ENCODE peak calls at places on chromosomes 2 and 18, in seven cellular contexts. One of them, this sample, is unnamed.

GRCh38 chr2:101699191-101699938 is 1.9 kb downstream of the MAP4K4 start:
- DNase-seq in erythroblast: no peak
- DNase-seq in sigmoid colon: no peak
- DNase-seq in gastrocnemius medialis: no peak
- DNase-seq in breast epithelium: no peak
- DNase-seq in endothelial cell of umbilical vein: peak; percentile 53
- DNase-seq in transverse colon: no peak
- DNase-seq in this sample: no peak

GRCh38 chr2:121694398-121695178 is 42.1 kb downstream of the NIFK start:
- DNase-seq in erythroblast: no peak
- DNase-seq in sigmoid colon: peak; percentile 37
- DNase-seq in gastrocnemius medialis: no peak
- DNase-seq in breast epithelium: no peak
- DNase-seq in endothelial cell of umbilical vein: no peak
- DNase-seq in transverse colon: no peak
- DNase-seq in this sample: no peak

GRCh38 chr2:106944220-106944619 is 58.3 kb upstream of the ST6GAL2 start:
- DNase-seq in erythroblast: no peak
- DNase-seq in sigmoid colon: no peak
- DNase-seq in gastrocnemius medialis: no peak
- DNase-seq in breast epithelium: no peak
- DNase-seq in endothelial cell of umbilical vein: no peak
- DNase-seq in transverse colon: no peak
- DNase-seq in this sample: no peak

GRCh38 chr2:113240915-113241911 is 37.5 kb downstream of the PAX8 start:
- DNase-seq in erythroblast: no peak
- DNase-seq in sigmoid colon: peak; percentile 87
- DNase-seq in gastrocnemius medialis: peak; percentile 93
- DNase-seq in breast epithelium: peak; percentile 58
- DNase-seq in endothelial cell of umbilical vein: peak; percentile 93
- DNase-seq in transverse colon: peak; percentile 52
- DNase-seq in this sample: no peak

GRCh38 chr18:36769611-36770314 is 59.0 kb downstream of the TPGS2 start:
- DNase-seq in erythroblast: peak; percentile 64
- DNase-seq in sigmoid colon: no peak
- DNase-seq in gastrocnemius medialis: peak; percentile 37
- DNase-seq in breast epithelium: no peak
- DNase-seq in endothelial cell of umbilical vein: no peak
- DNase-seq in transverse colon: no peak
- DNase-seq in this sample: no peak

GRCh38 chr18:27227721-27228120 is 42.6 kb upstream of the CHST9 start:
- DNase-seq in erythroblast: no peak
- DNase-seq in sigmoid colon: no peak
- DNase-seq in gastrocnemius medialis: no peak
- DNase-seq in breast epithelium: no peak
- DNase-seq in endothelial cell of umbilical vein: no peak
- DNase-seq in transverse colon: no peak
- DNase-seq in this sample: no peak

GRCh38 chr18:55908790-55909408 is 320.9 kb upstream of the TCF4 start:
- DNase-seq in erythroblast: no peak
- DNase-seq in sigmoid colon: no peak
- DNase-seq in gastrocnemius medialis: no peak
- DNase-seq in breast epithelium: no peak
- DNase-seq in endothelial cell of umbilical vein: no peak
- DNase-seq in transverse colon: no peak
- DNase-seq in this sample: no peak

GRCh38 chr2:75065402-75066008 is 107.1 kb downstream of the POLE4 start:
- DNase-seq in erythroblast: no peak
- DNase-seq in sigmoid colon: no peak
- DNase-seq in gastrocnemius medialis: no peak
- DNase-seq in breast epithelium: no peak
- DNase-seq in endothelial cell of umbilical vein: peak; percentile 21
- DNase-seq in transverse colon: no peak
- DNase-seq in this sample: no peak

GRCh38 chr2:217890445-217890844 is 112.3 kb downstream of the TNS1 start:
- DNase-seq in erythroblast: no peak
- DNase-seq in sigmoid colon: peak; percentile 90
- DNase-seq in gastrocnemius medialis: peak; percentile 92
- DNase-seq in breast epithelium: no peak
- DNase-seq in endothelial cell of umbilical vein: peak; percentile 63
- DNase-seq in transverse colon: no peak
- DNase-seq in this sample: no peak

GRCh38 chr2:173298536-173299097 is 56.1 kb upstream of the CDCA7 start:
- DNase-seq in erythroblast: peak; percentile 3
- DNase-seq in sigmoid colon: no peak
- DNase-seq in gastrocnemius medialis: no peak
- DNase-seq in breast epithelium: no peak
- DNase-seq in endothelial cell of umbilical vein: no peak
- DNase-seq in transverse colon: no peak
- DNase-seq in this sample: no peak

GRCh38 chr18:56516769-56517168 is 121.6 kb downstream of the TXNL1 start:
- DNase-seq in erythroblast: no peak
- DNase-seq in sigmoid colon: no peak
- DNase-seq in gastrocnemius medialis: peak; percentile 37
- DNase-seq in breast epithelium: no peak
- DNase-seq in endothelial cell of umbilical vein: no peak
- DNase-seq in transverse colon: no peak
- DNase-seq in this sample: no peak

GRCh38 chr2:42135381-42136312 is 33.5 kb upstream of the EML4 start:
- DNase-seq in erythroblast: no peak
- DNase-seq in sigmoid colon: no peak
- DNase-seq in gastrocnemius medialis: no peak
- DNase-seq in breast epithelium: no peak
- DNase-seq in endothelial cell of umbilical vein: no peak
- DNase-seq in transverse colon: no peak
- DNase-seq in this sample: no peak

GRCh38 chr2:13578547-13578946 is 861.8 kb downstream of the TRIB2 start:
- DNase-seq in erythroblast: no peak
- DNase-seq in sigmoid colon: no peak
- DNase-seq in gastrocnemius medialis: no peak
- DNase-seq in breast epithelium: no peak
- DNase-seq in endothelial cell of umbilical vein: no peak
- DNase-seq in transverse colon: no peak
- DNase-seq in this sample: no peak

GRCh38 chr2:113283704-113284284 is 5.1 kb upstream of the PAX8 start:
- DNase-seq in erythroblast: no peak
- DNase-seq in sigmoid colon: peak; percentile 82
- DNase-seq in gastrocnemius medialis: peak; percentile 64
- DNase-seq in breast epithelium: peak; percentile 88
- DNase-seq in endothelial cell of umbilical vein: peak; percentile 45
- DNase-seq in transverse colon: peak; percentile 50
- DNase-seq in this sample: no peak

GRCh38 chr2:60046529-60046928 is 506.9 kb downstream of the BCL11A start:
- DNase-seq in erythroblast: no peak
- DNase-seq in sigmoid colon: no peak
- DNase-seq in gastrocnemius medialis: no peak
- DNase-seq in breast epithelium: no peak
- DNase-seq in endothelial cell of umbilical vein: no peak
- DNase-seq in transverse colon: no peak
- DNase-seq in this sample: no peak

GRCh38 chr2:25797607-25798488 is 80.4 kb downstream of the ASXL2 start:
- DNase-seq in erythroblast: no peak
- DNase-seq in sigmoid colon: no peak
- DNase-seq in gastrocnemius medialis: no peak
- DNase-seq in breast epithelium: no peak
- DNase-seq in endothelial cell of umbilical vein: no peak
- DNase-seq in transverse colon: no peak
- DNase-seq in this sample: no peak

GRCh38 chr2:9896216-9896615 is 52.9 kb downstream of the TAF1B start:
- DNase-seq in erythroblast: no peak
- DNase-seq in sigmoid colon: no peak
- DNase-seq in gastrocnemius medialis: no peak
- DNase-seq in breast epithelium: no peak
- DNase-seq in endothelial cell of umbilical vein: no peak
- DNase-seq in transverse colon: no peak
- DNase-seq in this sample: no peak

GRCh38 chr2:215825709-215826108 is 187.6 kb downstream of the MREG start:
- DNase-seq in erythroblast: no peak
- DNase-seq in sigmoid colon: no peak
- DNase-seq in gastrocnemius medialis: no peak
- DNase-seq in breast epithelium: no peak
- DNase-seq in endothelial cell of umbilical vein: no peak
- DNase-seq in transverse colon: no peak
- DNase-seq in this sample: no peak

GRCh38 chr2:74384051-74384450 is 3.9 kb upstream of the DCTN1 start:
- DNase-seq in erythroblast: no peak
- DNase-seq in sigmoid colon: no peak
- DNase-seq in gastrocnemius medialis: no peak
- DNase-seq in breast epithelium: no peak
- DNase-seq in endothelial cell of umbilical vein: no peak
- DNase-seq in transverse colon: no peak
- DNase-seq in this sample: no peak

GRCh38 chr18:49690307-49690706 is 123.0 kb downstream of the ACAA2 start:
- DNase-seq in erythroblast: no peak
- DNase-seq in sigmoid colon: no peak
- DNase-seq in gastrocnemius medialis: no peak
- DNase-seq in breast epithelium: no peak
- DNase-seq in endothelial cell of umbilical vein: peak; percentile 78
- DNase-seq in transverse colon: no peak
- DNase-seq in this sample: no peak

GRCh38 chr2:55282110-55282917 is 13.3 kb upstream of the MTIF2 start:
- DNase-seq in erythroblast: peak; percentile 92
- DNase-seq in sigmoid colon: peak; percentile 92
- DNase-seq in gastrocnemius medialis: peak; percentile 81
- DNase-seq in breast epithelium: peak; percentile 43
- DNase-seq in endothelial cell of umbilical vein: peak; percentile 92
- DNase-seq in transverse colon: peak; percentile 93
- DNase-seq in this sample: peak; percentile 88

GRCh38 chr2:55283083-55283482 is 14.1 kb upstream of the MTIF2 start:
- DNase-seq in erythroblast: peak; percentile 11
- DNase-seq in sigmoid colon: no peak
- DNase-seq in gastrocnemius medialis: no peak
- DNase-seq in breast epithelium: no peak
- DNase-seq in endothelial cell of umbilical vein: no peak
- DNase-seq in transverse colon: no peak
- DNase-seq in this sample: no peak

DNA sequence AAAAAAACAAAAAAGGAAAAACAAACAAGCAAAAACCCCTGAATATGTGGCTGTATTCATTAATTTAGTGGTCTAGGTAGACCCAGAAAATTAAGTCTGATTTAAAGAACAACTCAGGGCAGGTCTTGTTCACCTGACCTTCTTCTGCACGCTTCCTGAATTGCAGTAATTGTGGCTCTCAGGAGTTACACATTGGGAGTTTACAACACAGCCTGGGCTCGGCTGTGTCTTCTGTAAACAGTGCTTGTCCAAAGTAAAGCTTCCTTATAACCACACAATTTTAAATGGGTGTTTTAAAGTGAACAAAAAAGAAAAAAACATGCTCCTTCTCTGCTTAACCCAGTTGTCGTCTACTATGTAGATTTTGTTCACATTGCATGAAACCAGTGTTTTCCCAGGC is 8.3 kb upstream of the MTIF2 start:
- DNase-seq in erythroblast: no peak
- DNase-seq in sigmoid colon: no peak
- DNase-seq in gastrocnemius medialis: no peak
- DNase-seq in breast epithelium: no peak
- DNase-seq in endothelial cell of umbilical vein: no peak
- DNase-seq in transverse colon: peak; percentile 63
- DNase-seq in this sample: no peak
- TF ChIP-seq POLR2A in erythroblast: no peak
- TF ChIP-seq POLR2A in sigmoid colon: no peak
- TF ChIP-seq POLR2A in gastrocnemius medialis: no peak
- TF ChIP-seq POLR2A in breast epithelium: no peak
- TF ChIP-seq POLR2A in endothelial cell of umbilical vein: no peak
- TF ChIP-seq POLR2A in transverse colon: no peak
- TF ChIP-seq POLR2A in this sample: no peak

GRCh38 chr2:68251187-68251854 is 1.0 kb downstream of the PPP3R1 start:
- DNase-seq in erythroblast: peak; percentile 90
- DNase-seq in sigmoid colon: peak; percentile 87
- DNase-seq in gastrocnemius medialis: peak; percentile 72
- DNase-seq in breast epithelium: peak; percentile 77
- DNase-seq in endothelial cell of umbilical vein: peak; percentile 85
- DNase-seq in transverse colon: peak; percentile 86
- DNase-seq in this sample: peak; percentile 76
- TF ChIP-seq POLR2A in erythroblast: peak; percentile 54
- TF ChIP-seq POLR2A in sigmoid colon: no peak
- TF ChIP-seq POLR2A in gastrocnemius medialis: no peak
- TF ChIP-seq POLR2A in breast epithelium: no peak
- TF ChIP-seq POLR2A in endothelial cell of umbilical vein: no peak
- TF ChIP-seq POLR2A in transverse colon: peak; percentile 61
- TF ChIP-seq POLR2A in this sample: no peak

GRCh38 chr18:74694436-74694835 is 96.8 kb downstream of the ZNF407 start:
- DNase-seq in erythroblast: no peak
- DNase-seq in sigmoid colon: no peak
- DNase-seq in gastrocnemius medialis: peak; percentile 69
- DNase-seq in breast epithelium: no peak
- DNase-seq in endothelial cell of umbilical vein: no peak
- DNase-seq in transverse colon: no peak
- DNase-seq in this sample: no peak

GRCh38 chr18:74692367-74693013 is 94.8 kb downstream of the ZNF407 start:
- DNase-seq in erythroblast: no peak
- DNase-seq in sigmoid colon: no peak
- DNase-seq in gastrocnemius medialis: no peak
- DNase-seq in breast epithelium: no peak
- DNase-seq in endothelial cell of umbilical vein: no peak
- DNase-seq in transverse colon: no peak
- DNase-seq in this sample: no peak

GRCh38 chr18:74683573-74683972 is 85.9 kb downstream of the ZNF407 start:
- DNase-seq in erythroblast: no peak
- DNase-seq in sigmoid colon: no peak
- DNase-seq in gastrocnemius medialis: no peak
- DNase-seq in breast epithelium: no peak
- DNase-seq in endothelial cell of umbilical vein: no peak
- DNase-seq in transverse colon: no peak
- DNase-seq in this sample: no peak

GRCh38 chr18:74695170-74695569 is 97.5 kb downstream of the ZNF407 start:
- DNase-seq in erythroblast: no peak
- DNase-seq in sigmoid colon: no peak
- DNase-seq in gastrocnemius medialis: no peak
- DNase-seq in breast epithelium: no peak
- DNase-seq in endothelial cell of umbilical vein: no peak
- DNase-seq in transverse colon: no peak
- DNase-seq in this sample: no peak

GRCh38 chr18:74689251-74689650 is 91.6 kb downstream of the ZNF407 start:
- DNase-seq in erythroblast: no peak
- DNase-seq in sigmoid colon: no peak
- DNase-seq in gastrocnemius medialis: no peak
- DNase-seq in breast epithelium: no peak
- DNase-seq in endothelial cell of umbilical vein: peak; percentile 27
- DNase-seq in transverse colon: no peak
- DNase-seq in this sample: no peak
- TF ChIP-seq POLR2A in erythroblast: no peak
- TF ChIP-seq POLR2A in sigmoid colon: no peak
- TF ChIP-seq POLR2A in gastrocnemius medialis: no peak
- TF ChIP-seq POLR2A in breast epithelium: no peak
- TF ChIP-seq POLR2A in endothelial cell of umbilical vein: no peak
- TF ChIP-seq POLR2A in transverse colon: no peak
- TF ChIP-seq POLR2A in this sample: no peak

DNA sequence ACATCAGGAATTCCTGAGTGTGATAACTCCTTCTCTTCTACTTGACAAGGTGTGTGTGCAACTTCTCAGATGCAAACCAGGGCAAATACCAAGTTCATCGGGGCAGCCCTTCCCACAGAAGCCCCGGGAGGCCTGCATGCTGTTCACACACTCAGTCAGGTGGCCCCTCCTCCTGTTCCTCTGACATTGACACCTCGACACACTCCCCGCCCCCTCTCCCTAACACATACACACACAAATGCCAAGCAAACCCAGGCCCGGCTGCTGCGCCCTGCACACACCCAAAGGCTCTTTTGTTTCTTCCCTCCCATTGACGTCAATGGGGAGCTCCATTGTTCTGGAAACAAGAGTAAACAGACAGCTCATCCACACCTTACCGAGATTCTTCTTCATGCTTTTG is 1.7 kb upstream of the PER2 start:
- DNase-seq in erythroblast: no peak
- DNase-seq in sigmoid colon: peak; percentile 72
- DNase-seq in gastrocnemius medialis: no peak
- DNase-seq in breast epithelium: peak; percentile 92
- DNase-seq in endothelial cell of umbilical vein: peak; percentile 12
- DNase-seq in transverse colon: peak; percentile 90
- DNase-seq in this sample: no peak
- TF ChIP-seq POLR2A in erythroblast: no peak
- TF ChIP-seq POLR2A in sigmoid colon: no peak
- TF ChIP-seq POLR2A in gastrocnemius medialis: no peak
- TF ChIP-seq POLR2A in breast epithelium: no peak
- TF ChIP-seq POLR2A in endothelial cell of umbilical vein: no peak
- TF ChIP-seq POLR2A in transverse colon: peak; percentile 69
- TF ChIP-seq POLR2A in this sample: no peak